ENCODE peak calls at places on chromosome 21, in seven cellular contexts. N is A549, J is tibial nerve, H is sigmoid colon, K is SK-N-SH, M is suprapubic skin, L is K562. Y is an unnamed sample.

GRCh38 chr21:23639726-23640125 is 1967.6 kb downstream of the MRPL39 start:
- DNase-seq in N (no peak), J (no peak), H (no peak), K (no peak), M (no peak), L (no peak), Y (no peak)

GRCh38 chr21:45993210-45994085 is 11.9 kb downstream of the COL6A1 start:
- DNase-seq in N (no peak), J (no peak), H (peak; percentile 80), K (no peak), M (peak; percentile 83), L (no peak), Y (peak; percentile 44)

GRCh38 chr21:15631342-15631741 is 98.4 kb upstream of the USP25 start:
- DNase-seq in N (peak; percentile 4), J (no peak), H (no peak), K (no peak), M (no peak), L (no peak), Y (no peak)

GRCh38 chr21:37564924-37565529 is 198.5 kb downstream of the DYRK1A start:
- DNase-seq in N (no peak), J (no peak), H (no peak), K (no peak), M (no peak), L (peak; percentile 33), Y (no peak)

GRCh38 chr21:46543306-46543705 is 61.6 kb downstream of the S100B start:
- DNase-seq in N (no peak), J (no peak), H (peak; percentile 40), K (peak; percentile 18), M (no peak), L (no peak), Y (no peak)

GRCh38 chr21:29557200-29557599 is 258.5 kb downstream of the BACH1 start:
- DNase-seq in N (no peak), J (no peak), H (no peak), K (no peak), M (no peak), L (no peak), Y (no peak)

GRCh38 chr21:43902441-43902840 is 37.4 kb downstream of the AGPAT3 start:
- DNase-seq in N (no peak), J (no peak), H (peak; percentile 38), K (no peak), M (peak; percentile 72), L (no peak), Y (no peak)

GRCh38 chr21:46459356-46460112 is 843 bp downstream of the DIP2A start:
- DNase-seq in N (no peak), J (peak; percentile 36), H (peak; percentile 81), K (no peak), M (no peak), L (peak; percentile 64), Y (peak; percentile 69)

GRCh38 chr21:44958471-44959191 is 18.8 kb downstream of the SLX9 start:
- DNase-seq in N (no peak), J (peak; percentile 82), H (peak; percentile 92), K (peak; percentile 80), M (no peak), L (no peak), Y (peak; percentile 88)
- TF ChIP-seq EP300 in N (no peak), J (peak; percentile 47), H (no peak), K (no peak), M (no peak), L (no peak), Y (peak; percentile 66)

GRCh38 chr21:39313457-39314154 is at the start of gene BRWD1:
- DNase-seq in N (peak; percentile 40), J (peak; percentile 74), H (peak; percentile 93), K (peak; percentile 91), M (peak; percentile 87), L (peak; percentile 93), Y (peak; percentile 82)
- TF ChIP-seq EP300 in N (no peak), J (no peak), H (no peak), K (no peak), M (no peak), L (peak; percentile 43), Y (peak; percentile 46)

GRCh38 chr21:31151682-31152081 is 113.4 kb upstream of the KRTAP19-8 start:
- DNase-seq in N (no peak), J (no peak), H (no peak), K (peak; percentile 67), M (no peak), L (no peak), Y (no peak)
- TF ChIP-seq EP300 in N (no peak), J (peak; percentile 53), H (no peak), K (peak; percentile 90), M (no peak), L (no peak), Y (peak; percentile 28)

GRCh38 chr21:25127811-25128210 is 479.5 kb downstream of the MRPL39 start:
- DNase-seq in N (no peak), J (no peak), H (no peak), K (no peak), M (no peak), L (no peak), Y (no peak)
- TF ChIP-seq EP300 in N (no peak), J (no peak), H (no peak), K (no peak), M (no peak), L (no peak), Y (no peak)

DNA sequence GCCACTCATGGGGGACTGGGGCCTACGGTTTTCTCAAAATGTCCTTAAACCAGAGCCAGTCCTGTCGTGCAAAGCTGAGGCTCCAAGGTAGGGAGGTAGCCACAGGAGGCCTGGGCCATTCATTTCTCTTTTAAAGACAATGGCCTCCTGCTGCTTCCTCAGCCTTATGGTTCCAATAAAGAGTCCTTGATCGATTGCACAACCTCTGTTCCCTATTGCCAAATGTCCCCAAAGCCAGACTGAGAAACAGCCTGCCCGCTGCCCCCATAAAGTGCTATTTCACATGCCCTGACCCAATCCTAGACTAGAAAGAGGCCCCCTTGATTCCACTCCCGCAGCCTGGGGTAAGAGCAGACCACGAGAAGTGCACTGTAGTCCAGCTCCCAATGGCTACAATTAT is 166.7 kb downstream of the CLIC6 start:
- DNase-seq in N (no peak), J (peak; percentile 83), H (peak; percentile 82), K (no peak), M (no peak), L (no peak), Y (no peak)
- TF ChIP-seq EP300 in N (no peak), J (no peak), H (no peak), K (no peak), M (no peak), L (no peak), Y (no peak)